ENCODE peak calls at places on chromosomes 3 and 15, in four cellular contexts. B, U, S and P are unnamed samples.

GRCh38 chr3:112128843-112129727 is 4.0 kb downstream of the GCSAM start:
- DNase-seq in B (peak; percentile 16), U (no peak), S (no peak), P (no peak)

GRCh38 chr15:53384417-53384816 is 375.0 kb downstream of the WDR72 start:
- DNase-seq in B (no peak), U (no peak), S (no peak), P (no peak)

GRCh38 chr3:28320981-28321380 is 27.5 kb upstream of the ZCWPW2 start:
- DNase-seq in B (no peak), U (no peak), S (no peak), P (no peak)

GRCh38 chr15:78323693-78324092 is 16.5 kb upstream of the CRABP1 start:
- DNase-seq in B (no peak), U (no peak), S (no peak), P (no peak)

GRCh38 chr3:136817448-136817847 is 1.5 kb upstream of the SLC35G2 start:
- DNase-seq in B (no peak), U (no peak), S (no peak), P (no peak)

GRCh38 chr3:190848891-190849290 is 13.6 kb downstream of the GMNC start:
- DNase-seq in B (no peak), U (no peak), S (no peak), P (no peak)

GRCh38 chr3:14000556-14000955 is 120.7 kb upstream of the WNT7A start:
- DNase-seq in B (no peak), U (no peak), S (no peak), P (no peak)

GRCh38 chr15:93037341-93038063 is 51.5 kb downstream of the RGMA start:
- DNase-seq in B (no peak), U (peak; percentile 34), S (no peak), P (no peak)

GRCh38 chr3:87318609-87319008 is 42.2 kb upstream of the POU1F1 start:
- DNase-seq in B (no peak), U (no peak), S (no peak), P (no peak)

GRCh38 chr15:41502787-41503668 is 9.4 kb downstream of the ITPKA start:
- DNase-seq in B (no peak), U (peak; percentile 52), S (no peak), P (no peak)

GRCh38 chr3:113677745-113678144 is 18.7 kb downstream of the USF3 start:
- DNase-seq in B (no peak), U (no peak), S (no peak), P (no peak)

GRCh38 chr15:85010472-85011209 is 29.0 kb downstream of the PDE8A start:
- DNase-seq in B (no peak), U (no peak), S (peak; percentile 24), P (no peak)

GRCh38 chr3:126777366-126777765 is 73.3 kb downstream of the CHCHD6 start:
- DNase-seq in B (no peak), U (no peak), S (no peak), P (no peak)

GRCh38 chr3:134640872-134641470 is 9.9 kb downstream of the KY start:
- DNase-seq in B (no peak), U (peak; percentile 64), S (no peak), P (no peak)

GRCh38 chr3:15102256-15102655 is 3.3 kb upstream of the RBSN start:
- DNase-seq in B (no peak), U (no peak), S (peak; percentile 21), P (peak; percentile 74)

GRCh38 chr3:87026246-87026645 is 35.3 kb upstream of the VGLL3 start:
- DNase-seq in B (no peak), U (no peak), S (no peak), P (no peak)

GRCh38 chr3:59286791-59287531 is 237.1 kb upstream of the CFAP20DC start:
- DNase-seq in B (no peak), U (no peak), S (no peak), P (no peak)

GRCh38 chr3:23099677-23100076 is 103.5 kb upstream of the UBE2E2 start:
- DNase-seq in B (no peak), U (no peak), S (no peak), P (no peak)

GRCh38 chr3:98445949-98446406 is 17.0 kb upstream of the OR5K1 start:
- DNase-seq in B (no peak), U (no peak), S (no peak), P (no peak)

GRCh38 chr3:170868577-170869239 is 1.3 kb downstream of the RPL22L1 start:
- DNase-seq in B (no peak), U (no peak), S (no peak), P (no peak)

GRCh38 chr3:103862415-103862814 is 1427.6 kb downstream of the ZPLD1 start:
- DNase-seq in B (no peak), U (no peak), S (no peak), P (no peak)

GRCh38 chr3:151263126-151263525 is 15.2 kb downstream of the P2RY14 start:
- DNase-seq in B (peak; percentile 3), U (no peak), S (peak; percentile 40), P (no peak)

GRCh38 chr3:151264611-151265010 is 13.7 kb downstream of the P2RY14 start:
- DNase-seq in B (no peak), U (no peak), S (no peak), P (no peak)

GRCh38 chr3:151265166-151265565 is 13.2 kb downstream of the P2RY14 start:
- DNase-seq in B (no peak), U (no peak), S (no peak), P (no peak)

GRCh38 chr3:151268267-151269235 is 9.8 kb downstream of the P2RY14 start:
- DNase-seq in B (no peak), U (no peak), S (no peak), P (no peak)

GRCh38 chr3:151265866-151266265 is 12.5 kb downstream of the P2RY14 start:
- DNase-seq in B (no peak), U (no peak), S (no peak), P (no peak)
- H3K27ac ChIP-seq in B (no peak overlapping the region), U (no peak overlapping the region), S (peak overlapping the region; percentile 65), P (no peak overlapping the region)

GRCh38 chr15:24856397-24857093 is 98.2 kb upstream of the SNRPN start:
- DNase-seq in B (peak; percentile 67), U (peak; percentile 52), S (no peak), P (peak; percentile 22)
- H3K4me3 ChIP-seq in B (peak overlapping the region; percentile 46), U (peak overlapping the region; percentile 57), S (no peak overlapping the region), P (no peak overlapping the region)

GRCh38 chr3:2713923-2714322 is 396.3 kb downstream of the IL5RA start:
- DNase-seq in B (no peak), U (no peak), S (no peak), P (no peak)
- TF ChIP-seq CTCF in B (peak; percentile 16), U (no peak), S (no peak), P (no peak)

GRCh38 chr3:64215084-64215483 is 10.2 kb downstream of the PRICKLE2 start:
- DNase-seq in B (no peak), U (no peak), S (no peak), P (no peak)

GRCh38 chr3:64215559-64215958 is 9.7 kb downstream of the PRICKLE2 start:
- DNase-seq in B (no peak), U (no peak), S (no peak), P (no peak)

GRCh38 chr3:64213224-64213893 is 11.9 kb downstream of the PRICKLE2 start:
- DNase-seq in B (no peak), U (no peak), S (no peak), P (no peak)

GRCh38 chr3:64214002-64214696 is 11.1 kb downstream of the PRICKLE2 start:
- DNase-seq in B (no peak), U (peak; percentile 16), S (peak; percentile 80), P (no peak)

DNA sequence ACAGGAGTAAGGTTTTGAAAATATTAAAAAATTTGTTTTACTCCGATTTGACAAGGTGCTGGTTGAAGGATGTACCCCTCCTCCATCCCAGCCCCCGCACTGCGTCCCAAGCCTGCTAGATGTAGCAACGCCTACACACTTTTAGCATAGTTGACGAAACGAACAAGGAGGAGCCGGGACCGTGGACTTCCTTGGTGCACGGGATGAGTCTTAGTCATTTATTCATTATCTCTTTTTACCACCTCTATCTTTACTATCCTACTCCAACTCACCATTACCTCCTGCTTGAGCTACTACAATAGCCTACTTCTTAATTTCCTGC is 10.6 kb downstream of the PRICKLE2 start:
- DNase-seq in B (no peak), U (no peak), S (peak; percentile 82), P (peak; percentile 41)
- H3K27ac ChIP-seq in B (peak overlapping the region; percentile 89), U (peak overlapping the region; percentile 80), S (peak overlapping the region; percentile 92), P (no peak overlapping the region)

DNA sequence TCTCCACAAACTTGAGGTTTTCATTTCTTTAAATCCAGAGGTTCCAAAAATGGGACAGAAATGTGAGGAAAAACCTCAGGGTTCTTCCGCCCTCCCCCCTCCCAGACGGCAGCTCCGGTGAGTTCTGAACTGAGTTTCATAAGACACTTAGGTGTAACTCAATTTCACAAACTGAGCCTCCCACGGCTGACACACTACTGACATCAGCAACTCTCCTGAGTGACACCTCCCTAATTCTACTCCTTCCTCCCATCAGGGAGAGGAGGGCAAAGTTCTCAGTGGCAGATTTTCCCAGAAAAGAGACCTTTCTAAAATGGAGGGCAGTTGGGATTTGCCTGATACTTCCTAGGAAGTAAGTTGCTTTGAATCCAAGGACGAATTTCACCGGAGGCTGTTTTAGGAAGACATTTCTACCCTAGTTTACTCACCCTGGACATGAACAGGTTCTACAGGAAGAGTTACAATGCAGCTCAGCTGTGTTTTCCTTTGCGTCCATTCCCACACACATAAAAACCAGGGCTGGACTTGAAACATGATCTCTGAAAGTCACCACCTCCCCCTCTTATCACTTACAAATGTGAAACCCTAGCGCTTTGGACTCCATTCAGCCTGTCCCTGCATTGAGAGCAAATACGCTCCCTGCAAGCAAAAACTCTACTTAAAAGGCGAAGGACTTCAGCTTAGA is 78.1 kb upstream of the LMOD3 start:
- DNase-seq in B (no peak), U (no peak), S (peak; percentile 33), P (no peak)
- H3K4me3 ChIP-seq in B (peak overlapping the region; percentile 7), U (no peak overlapping the region), S (no peak overlapping the region), P (peak overlapping the region; percentile 47)